ENCODE peak calls at places on chromosomes 11 and 22, in four cellular contexts. I is GM06990, Y is brain microvascular endothelial cell, P is right lobe of liver. Z is an unnamed sample.

GRCh38 chr11:35511666-35512065 is 13.8 kb downstream of the PAMR1 start:
- DNase-seq in P (no peak), I (no peak), Y (peak), Z (no peak)

GRCh38 chr11:114133548-114134329 is 74.2 kb downstream of the ZBTB16 start:
- DNase-seq in I (no peak), Y (no peak), P (no peak), Z (no peak)

GRCh38 chr11:707817-708420 is 1.9 kb downstream of the EPS8L2 start:
- DNase-seq in I (no peak), P (peak), Y (no peak), Z (peak)

GRCh38 chr11:131796541-131796940 is 426.1 kb downstream of the NTM start:
- DNase-seq in P (no peak), Y (no peak), I (no peak), Z (no peak)

GRCh38 chr22:35506259-35506570 is 34.4 kb upstream of the RASD2 start:
- DNase-seq in I (no peak), Y (no peak), P (no peak), Z (no peak)

GRCh38 chr11:133530501-133530835 is 1.8 kb downstream of the OPCML start:
- DNase-seq in P (no peak), I (no peak), Y (no peak), Z (no peak)

GRCh38 chr11:79400717-79401330 is 40.0 kb downstream of the TENM4 start:
- DNase-seq in I (no peak), P (peak), Y (no peak), Z (peak)

GRCh38 chr11:128704517-128704916 is 10.6 kb downstream of the FLI1 start:
- DNase-seq in Y (no peak), I (no peak), P (no peak), Z (no peak)

GRCh38 chr11:19359425-19360000 is 118.8 kb upstream of the E2F8 start:
- DNase-seq in Y (no peak), I (no peak), P (no peak), Z (no peak)

GRCh38 chr11:119755351-119756071 is 26.5 kb upstream of the NECTIN1 start:
- DNase-seq in P (no peak), I (no peak), Y (no peak), Z (no peak)

GRCh38 chr11:65452806-65453490 is 30.4 kb downstream of the NEAT1 start:
- DNase-seq in P (peak), I (no peak), Y (peak), Z (no peak)

GRCh38 chr22:46914916-46915894 is 152.8 kb downstream of the TBC1D22A start:
- DNase-seq in I (no peak), Y (no peak), P (no peak), Z (no peak)

GRCh38 chr22:50544078-50544745 is 1.5 kb upstream of the KLHDC7B start:
- DNase-seq in I (peak), Y (peak), P (peak), Z (peak)

GRCh38 chr11:114163231-114163631 is 103.7 kb downstream of the ZBTB16 start:
- DNase-seq in I (no peak), P (no peak), Y (peak), Z (no peak)

GRCh38 chr11:19673924-19674390 is 38.7 kb upstream of the NAV2 start:
- DNase-seq in Y (no peak), P (no peak), I (no peak), Z (no peak)

GRCh38 chr22:46087816-46088277 is 62.5 kb upstream of the PPARA start:
- DNase-seq in I (no peak), P (peak), Y (peak), Z (no peak)

GRCh38 chr11:3840289-3840869 is 380 bp downstream of the RHOG start:
- DNase-seq in P (peak), I (peak), Y (no peak), Z (no peak)

GRCh38 chr11:33898957-33899356 is 7.1 kb upstream of the LMO2 start:
- DNase-seq in P (no peak), Y (no peak), I (no peak), Z (no peak)

GRCh38 chr11:129976371-129976770 is 26.3 kb downstream of the PRDM10 start:
- DNase-seq in Y (no peak), P (no peak), I (no peak), Z (no peak)

GRCh38 chr11:119120639-119121007 is 757 bp upstream of the HINFP start:
- DNase-seq in I (no peak), P (no peak), Y (no peak), Z (no peak)

GRCh38 chr11:122983438-122984185 is 2.0 kb upstream of the BSX start:
- DNase-seq in Y (no peak), I (no peak), P (no peak), Z (no peak)

GRCh38 chr11:86021390-86021789 is 47.5 kb downstream of the PICALM start:
- DNase-seq in I (no peak), P (no peak), Y (no peak), Z (no peak)

GRCh38 chr11:7846003-7846402 is 49.3 kb upstream of the OR5P2 start:
- DNase-seq in I (no peak), P (no peak), Y (no peak), Z (no peak)

GRCh38 chr11:94750319-94751215 is 17.6 kb upstream of the AMOTL1 start:
- DNase-seq in Y (no peak), I (no peak), P (no peak), Z (no peak)

GRCh38 chr22:49765091-49765771 is 62.4 kb downstream of the BRD1 start:
- DNase-seq in I (no peak), P (peak), Y (no peak), Z (no peak)

GRCh38 chr11:70063121-70063520 is 15.0 kb upstream of the ANO1 start:
- DNase-seq in Y (no peak), I (no peak), P (no peak), Z (no peak)

GRCh38 chr11:45930031-45930794 is 7.8 kb downstream of the LARGE2 start:
- DNase-seq in I (peak), P (no peak), Y (no peak), Z (peak)

GRCh38 chr11:90556612-90557011 is 333.8 kb upstream of the CHORDC1 start:
- DNase-seq in I (no peak), P (no peak), Y (no peak), Z (no peak)

GRCh38 chr11:831132-831864 is 1.5 kb upstream of the CD151 start:
- DNase-seq in Y (no peak), P (no peak), I (no peak), Z (no peak)

GRCh38 chr11:45048870-45049825 is 97.3 kb upstream of the PRDM11 start:
- DNase-seq in Y (no peak), I (no peak), P (no peak), Z (no peak)

GRCh38 chr11:2303627-2304155 is 1.9 kb downstream of the TSPAN32 start:
- DNase-seq in P (peak), I (no peak), Y (no peak), Z (no peak)

GRCh38 chr11:18229501-18229900 is 7.1 kb downstream of the SAA4 start:
- DNase-seq in I (peak), Y (no peak), P (no peak), Z (peak)

GRCh38 chr11:93000511-93001476 is 31.3 kb downstream of the MTNR1B start:
- DNase-seq in I (no peak), P (no peak), Y (peak), Z (no peak)

GRCh38 chr11:61141601-61142028 is 19.6 kb downstream of the VPS37C start:
- DNase-seq in Y (no peak), I (no peak), P (peak), Z (no peak)

DNA sequence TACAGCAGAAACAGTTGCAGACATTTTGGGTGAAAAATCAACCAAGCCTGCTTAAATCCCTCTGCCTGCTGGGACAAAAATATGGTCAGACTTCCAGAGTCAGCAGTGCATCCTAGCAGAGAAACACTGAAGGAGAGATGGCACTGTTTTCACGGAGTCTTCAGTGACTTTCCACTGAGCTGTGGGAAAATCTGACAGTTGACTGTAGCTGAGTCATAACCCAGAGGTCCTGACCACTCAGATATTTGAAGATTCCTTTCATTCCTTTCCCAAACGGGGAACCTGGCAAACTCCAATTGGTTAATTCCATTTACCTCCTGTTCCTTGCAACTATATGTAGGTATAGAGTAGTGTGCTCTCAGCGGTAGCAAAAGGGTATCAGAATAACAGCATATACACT is 20.9 kb upstream of the UPB1 start:
- DNase-seq in Y (peak), P (peak), I (no peak), Z (no peak)
- TF ChIP-seq CTCF in Y (no peak), P (no peak), I (no peak), Z (no peak)

GRCh38 chr11:109347304-109347703 is 74.7 kb upstream of the C11orf87 start:
- DNase-seq in I (no peak), Y (no peak), P (no peak), Z (no peak)
- TF ChIP-seq CTCF in I (no peak), Y (no peak), P (no peak), Z (no peak)

GRCh38 chr11:106585061-106585460 is 433.2 kb downstream of the GUCY1A2 start:
- DNase-seq in P (no peak), Y (peak), I (no peak), Z (no peak)
- TF ChIP-seq CTCF in P (no peak), Y (peak), I (no peak), Z (no peak)

GRCh38 chr22:26589845-26590524 is at the start of gene TPST2:
- DNase-seq in Y (peak), I (peak), P (peak), Z (peak)

GRCh38 chr22:26588749-26589366 is 1.1 kb downstream of the TPST2 start:
- DNase-seq in P (no peak), I (no peak), Y (no peak), Z (no peak)

GRCh38 chr22:26592368-26593015 is 2.6 kb upstream of the TPST2 start:
- DNase-seq in I (peak), Y (no peak), P (no peak), Z (peak)

GRCh38 chr22:26589367-26589844 is 526 bp downstream of the TPST2 start:
- DNase-seq in P (peak), I (peak), Y (no peak), Z (peak)

DNA sequence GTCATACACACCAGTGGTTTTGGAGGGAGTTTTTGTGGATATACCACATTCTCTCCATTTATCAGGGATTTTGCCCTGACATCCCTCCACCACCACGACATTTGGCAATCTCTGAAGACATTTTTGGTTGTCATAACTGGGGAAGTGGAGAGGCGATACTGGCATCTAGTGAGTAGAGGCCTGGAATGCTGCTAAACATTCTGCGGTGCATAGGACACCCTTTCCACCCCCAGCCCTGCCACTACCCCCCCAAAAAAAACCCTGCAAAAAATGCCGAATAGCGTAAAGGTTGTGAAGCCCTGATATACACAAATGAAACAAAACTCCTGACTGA is 560 bp upstream of the TPST2 start:
- DNase-seq in Y (no peak), I (no peak), P (no peak), Z (no peak)
- TF ChIP-seq CTCF in Y (no peak), I (no peak), P (no peak), Z (no peak)

DNA sequence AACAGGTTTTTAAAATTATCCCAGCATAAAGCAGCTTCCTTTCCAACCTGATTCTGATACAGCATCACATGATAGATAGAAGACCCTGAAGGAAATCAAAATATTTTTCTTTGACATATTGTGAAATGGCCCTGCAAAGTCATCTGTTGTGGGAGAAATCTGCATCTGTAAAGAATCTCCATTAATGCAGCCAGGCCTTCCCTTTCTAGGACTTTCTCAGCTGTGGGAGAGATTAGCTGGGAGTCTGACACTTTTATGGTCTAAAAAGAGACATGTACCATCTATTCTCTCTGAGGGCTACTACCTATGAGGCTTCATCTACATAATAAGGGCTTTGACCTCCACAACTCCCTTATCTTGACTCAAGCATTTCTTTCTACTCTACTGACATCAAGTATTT is 238.1 kb downstream of the SWAP70 start:
- DNase-seq in Y (no peak), I (no peak), P (no peak), Z (no peak)
- TF ChIP-seq CTCF in Y (no peak), I (no peak), P (no peak), Z (no peak)

GRCh38 chr11:13462928-13463778 is at the start of gene BTBD10:
- DNase-seq in Y (peak), I (peak), P (peak), Z (peak)
- TF ChIP-seq CTCF in Y (no peak), I (no peak), P (no peak), Z (no peak)

GRCh38 chr11:57619331-57619730 is 21.8 kb downstream of the SERPING1 start:
- DNase-seq in P (no peak), Y (no peak), I (no peak), Z (no peak)
- TF ChIP-seq CTCF in P (peak), Y (peak), I (peak), Z (no peak)

DNA sequence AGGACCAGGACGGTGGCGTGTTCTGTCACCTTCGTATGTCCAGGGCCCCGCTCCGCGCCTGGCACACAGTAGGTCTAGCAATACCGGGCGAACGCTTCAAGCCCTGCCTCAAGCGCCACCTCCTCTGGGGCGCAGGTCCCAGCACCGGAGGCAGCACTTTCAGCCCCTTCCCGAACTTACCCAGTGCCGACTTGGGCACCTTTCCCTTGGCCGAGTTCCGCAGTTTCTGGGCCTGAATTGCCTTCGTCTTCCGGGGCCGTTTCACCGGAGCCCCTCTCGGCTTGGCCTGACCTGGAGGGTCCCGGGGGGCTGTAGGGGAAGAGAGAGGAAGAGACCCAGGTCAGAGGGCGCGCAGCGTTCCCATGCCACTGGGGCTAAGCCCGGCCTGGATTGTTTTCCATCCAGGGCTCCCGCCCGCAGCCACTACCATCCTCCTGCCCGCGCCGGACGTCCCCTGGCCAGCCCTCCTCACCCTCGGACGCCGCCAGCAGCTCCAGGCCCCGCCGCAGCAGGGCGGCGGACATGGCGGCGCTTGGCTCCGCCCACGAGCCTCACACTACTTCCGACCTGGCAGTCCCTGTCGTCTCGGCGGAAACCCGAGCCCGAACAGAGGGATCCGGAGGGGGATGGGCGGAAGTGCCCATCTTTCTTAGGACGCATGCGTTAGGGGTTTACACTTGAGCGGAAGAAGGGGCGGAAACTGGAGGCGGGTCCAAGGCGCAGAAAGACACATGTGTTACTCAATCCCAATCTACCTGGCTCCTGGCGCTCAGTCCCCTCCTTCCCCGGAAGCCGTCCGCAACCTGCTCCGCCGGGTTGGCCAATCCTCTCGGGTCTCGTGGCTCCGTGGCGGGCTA is at the start of gene RPS19BP1:
- DNase-seq in Y (peak), I (peak), P (peak), Z (peak)
- TF ChIP-seq CTCF in Y (peak), I (no peak), P (no peak), Z (no peak)

Z was measured in GM10248.